ENCODE peak calls at places on chromosomes 16 and 17, in six cellular contexts. B is A549, R is HepG2, C is GM12878, X is IMR-90, F is K562. I is an unnamed sample.

GRCh38 chr17:59304811-59305210 is 26.6 kb upstream of the YPEL2 start:
- DNase-seq in B (no peak), R (no peak), F (no peak), X (no peak), C (no peak), I (no peak)

GRCh38 chr17:19830061-19830460 is 37.7 kb downstream of the ULK2 start:
- DNase-seq in X (no peak), B (no peak), R (no peak), F (no peak), C (no peak), I (no peak)

GRCh38 chr16:57637020-57637419 is 8.6 kb downstream of the ADGRG1 start:
- DNase-seq in B (no peak), F (no peak), X (no peak), R (no peak), C (no peak), I (no peak)

GRCh38 chr16:69909760-69910159 is 41.4 kb upstream of the CLEC18A start:
- DNase-seq in X (no peak), B (no peak), F (no peak), R (no peak), C (no peak), I (no peak)

GRCh38 chr17:49455226-49455968 is 39.7 kb upstream of the NGFR start:
- DNase-seq in R (no peak), B (no peak), X (no peak), F (no peak), C (no peak), I (no peak)

GRCh38 chr16:27991876-27992275 is 71.6 kb downstream of the GSG1L start:
- DNase-seq in B (no peak), X (no peak), C (no peak), R (no peak), F (no peak), I (no peak)

GRCh38 chr16:67248401-67249177 is at the start of gene SLC9A5:
- DNase-seq in B (no peak), F (peak), C (no peak), R (no peak), X (no peak), I (peak)

GRCh38 chr16:64507240-64508024 is 614.4 kb downstream of the CDH11 start:
- DNase-seq in X (no peak), R (no peak), F (no peak), C (no peak), B (no peak), I (no peak)

GRCh38 chr17:45320931-45321461 is 4.2 kb upstream of the MAP3K14 start:
- DNase-seq in C (no peak), B (peak), F (peak), R (no peak), X (peak), I (peak)

GRCh38 chr17:43713494-43714162 is 45.0 kb downstream of the SOST start:
- DNase-seq in B (no peak), F (no peak), X (no peak), R (no peak), C (no peak), I (peak)

GRCh38 chr16:29791845-29792797 is 1.6 kb downstream of the KIF22 start:
- DNase-seq in B (no peak), C (no peak), X (no peak), R (no peak), F (no peak), I (no peak)

DNA sequence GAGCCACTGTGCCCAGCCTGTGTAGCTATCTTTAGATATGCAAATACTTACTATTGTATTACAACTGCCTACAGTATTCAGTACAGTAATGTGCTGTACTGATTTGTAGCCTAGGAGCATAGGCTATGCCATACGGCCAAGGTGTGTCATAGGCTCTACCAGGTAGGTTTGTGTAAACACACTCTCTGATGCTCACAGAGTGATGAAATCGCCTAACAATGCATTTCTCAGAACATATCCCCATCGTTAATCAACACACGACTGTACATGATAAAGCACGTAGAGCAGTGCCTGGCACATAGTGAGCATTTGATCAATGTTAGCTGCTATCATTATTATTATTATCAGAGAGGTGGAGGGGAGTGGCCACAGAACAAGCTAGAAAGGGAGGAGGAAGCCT is 81.1 kb upstream of the LHX1 start:
- DNase-seq in C (no peak), R (no peak), B (no peak), F (no peak), X (no peak), I (no peak)
- TF ChIP-seq BHLHE40 in C (no peak), R (no peak), B (no peak), F (no peak), X (no peak), I (no peak)

DNA sequence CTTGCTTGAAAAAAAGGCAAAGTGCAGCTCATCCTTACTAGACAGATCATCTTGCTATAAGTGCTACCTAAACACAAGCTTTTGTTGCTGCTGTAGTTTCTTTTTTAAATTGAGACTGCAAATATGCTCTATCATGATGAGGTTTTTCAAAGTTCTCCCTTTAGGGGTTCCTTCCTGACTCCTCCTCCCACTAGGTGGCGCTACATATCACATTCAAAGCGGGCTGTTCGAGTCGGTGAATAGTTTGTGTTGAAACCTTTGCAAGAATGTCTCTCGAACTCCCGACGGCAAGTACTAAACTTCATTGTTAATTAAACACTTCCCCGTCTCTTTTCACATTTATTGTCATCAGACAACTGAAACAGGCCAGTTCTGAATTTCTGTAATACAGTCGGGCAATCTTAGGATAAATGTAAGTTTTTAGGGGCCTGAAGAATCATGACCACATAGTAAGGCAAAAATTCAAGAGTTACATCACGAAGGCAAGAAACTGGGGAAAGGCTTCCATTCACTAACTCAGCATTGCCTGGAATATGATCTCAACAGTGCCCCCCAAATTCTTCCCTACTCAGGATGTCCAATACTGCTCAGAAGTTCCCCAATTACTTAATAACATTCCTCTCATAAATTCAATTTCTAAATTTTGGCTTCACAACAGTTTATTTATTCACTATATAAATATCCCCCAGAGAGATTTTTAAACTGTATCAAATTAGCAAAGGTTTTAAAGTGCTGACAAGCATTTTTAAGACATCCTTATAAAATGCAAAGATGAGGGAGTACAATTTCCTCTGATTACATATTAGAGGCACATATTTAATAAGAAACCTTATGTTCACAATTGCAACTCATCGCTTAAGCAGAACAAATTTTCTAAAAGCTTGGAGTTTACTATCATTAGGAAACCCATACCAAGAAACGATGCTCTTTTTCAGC is 6.7 kb downstream of the HS3ST3A1 start:
- DNase-seq in F (peak), R (peak), B (peak), C (peak), X (peak), I (peak)
- TF ChIP-seq BHLHE40 in F (no peak), R (peak), B (no peak), C (no peak), X (no peak), I (no peak)

DNA sequence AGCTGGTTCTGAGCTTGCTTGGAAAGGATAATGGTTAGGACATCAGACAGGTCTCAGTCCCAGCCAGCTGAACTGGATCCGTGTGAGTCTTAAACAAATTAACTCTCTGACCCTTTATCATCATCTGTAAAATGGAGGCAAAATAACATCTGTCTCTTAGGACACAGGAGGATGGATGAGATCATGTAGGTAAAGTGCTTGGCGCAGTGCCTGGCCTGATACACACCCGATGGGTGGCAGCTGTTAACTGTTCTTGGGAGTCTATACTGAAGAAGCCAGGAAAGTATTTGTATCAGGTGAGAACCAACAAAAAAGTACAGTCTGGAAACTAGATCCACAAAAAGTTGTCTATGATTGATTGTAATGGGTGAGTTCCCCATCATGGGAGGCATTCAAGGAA is 188.6 kb downstream of the C16orf78 start:
- DNase-seq in F (no peak), R (no peak), B (no peak), X (no peak), C (no peak), I (no peak)
- TF ChIP-seq BHLHE40 in F (no peak), R (no peak), B (no peak), X (no peak), C (no peak), I (no peak)

DNA sequence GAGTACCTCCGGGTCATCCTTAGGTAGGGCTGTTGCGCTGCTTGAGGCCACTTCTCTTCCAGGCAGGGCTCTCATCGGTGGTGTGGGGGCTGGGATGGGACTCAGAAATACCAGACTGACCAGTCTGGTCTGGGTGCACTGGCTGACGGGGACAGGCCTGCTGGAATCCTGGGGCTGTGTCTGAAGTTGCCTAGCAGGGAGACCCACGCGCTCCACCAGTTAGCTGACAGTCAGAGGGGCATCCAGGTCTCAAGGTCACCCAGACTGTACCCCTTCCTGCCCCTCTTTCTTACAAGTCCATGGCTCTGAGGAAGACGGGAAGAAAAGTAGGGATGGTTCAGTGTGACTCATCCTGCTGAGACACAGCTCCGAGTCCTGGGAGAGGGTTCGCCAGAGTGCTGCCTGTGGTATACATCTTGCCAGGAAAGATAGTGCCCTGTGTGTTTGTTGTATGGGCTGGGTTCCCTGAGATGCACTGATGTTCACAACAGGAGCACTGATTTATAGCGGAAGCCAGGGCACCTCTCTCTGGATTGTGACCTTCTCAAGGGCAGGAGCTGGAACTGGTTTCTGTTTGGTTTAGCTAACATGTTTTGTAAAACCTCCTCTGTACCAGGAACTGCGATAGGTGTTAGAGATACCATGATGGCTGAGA is 97.7 kb downstream of the OR1D5 start:
- DNase-seq in X (peak), B (peak), R (no peak), C (no peak), F (no peak), I (no peak)
- TF ChIP-seq BHLHE40 in X (no peak), B (no peak), R (no peak), C (no peak), F (no peak), I (no peak)

GRCh38 chr17:3657874-3658783 is 10.2 kb downstream of the TAX1BP3 start:
- DNase-seq in C (no peak), F (no peak), X (no peak), B (no peak), R (no peak), I (no peak)

GRCh38 chr17:3657588-3657869 is 10.8 kb downstream of the TAX1BP3 start:
- DNase-seq in C (no peak), F (no peak), X (no peak), R (no peak), B (no peak), I (no peak)

GRCh38 chr17:3658784-3659449 is 9.5 kb downstream of the TAX1BP3 start:
- DNase-seq in R (no peak), C (no peak), X (no peak), F (no peak), B (no peak), I (no peak)

GRCh38 chr17:3660311-3660891 is 8.0 kb downstream of the TAX1BP3 start:
- DNase-seq in F (no peak), B (no peak), R (no peak), C (no peak), X (no peak), I (no peak)

DNA sequence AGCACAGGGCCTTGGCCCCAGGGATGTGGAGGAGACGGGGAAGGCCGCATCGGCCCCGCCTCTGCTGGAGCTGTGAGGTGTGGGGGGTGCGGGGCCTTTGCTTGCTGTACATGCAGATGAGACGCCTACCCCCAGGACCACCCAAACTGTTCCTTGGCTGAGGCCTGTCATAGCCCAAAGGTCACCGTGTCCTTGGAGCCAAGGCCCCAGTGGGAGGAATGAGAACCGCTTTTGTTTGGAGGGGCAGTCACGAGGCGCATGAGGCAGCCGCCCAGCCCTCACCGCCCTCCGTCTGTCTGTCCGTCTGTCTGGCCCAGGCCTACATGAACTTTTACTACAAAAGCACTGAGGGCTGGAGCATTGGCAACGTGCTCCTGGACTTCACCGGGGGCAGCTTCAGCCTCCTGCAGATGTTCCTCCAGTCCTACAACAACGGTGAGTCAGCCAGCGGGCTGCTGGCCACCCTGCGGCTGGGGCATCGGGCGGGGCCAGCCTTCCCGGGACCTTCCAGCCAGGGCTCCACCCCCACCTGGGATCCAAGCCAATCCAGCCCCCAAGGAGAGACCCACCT is 8.8 kb downstream of the TAX1BP3 start:
- DNase-seq in R (no peak), C (no peak), B (peak), F (peak), X (peak), I (no peak)
- TF ChIP-seq BHLHE40 in R (no peak), C (no peak), B (no peak), F (no peak), X (peak), I (no peak)

GRCh38 chr17:74339537-74340195 is 13.6 kb downstream of the KIF19 start:
- DNase-seq in C (no peak), X (no peak), F (no peak), R (no peak), B (no peak), I (no peak)
- TF ChIP-seq BHLHE40 in C (no peak), X (no peak), F (no peak), R (no peak), B (no peak), I (no peak)

GRCh38 chr17:17069849-17070248 is 27.6 kb downstream of the MPRIP start:
- DNase-seq in F (no peak), R (no peak), X (no peak), C (no peak), B (no peak), I (no peak)

GRCh38 chr17:17072546-17072945 is 30.3 kb downstream of the MPRIP start:
- DNase-seq in X (no peak), C (no peak), R (no peak), B (no peak), F (no peak), I (no peak)

GRCh38 chr17:17073006-17073626 is 30.9 kb downstream of the MPRIP start:
- DNase-seq in R (no peak), C (no peak), B (no peak), F (no peak), X (no peak), I (no peak)

GRCh38 chr17:17071531-17072360 is 29.5 kb downstream of the MPRIP start:
- DNase-seq in R (no peak), C (no peak), B (peak), X (no peak), F (no peak), I (no peak)

DNA sequence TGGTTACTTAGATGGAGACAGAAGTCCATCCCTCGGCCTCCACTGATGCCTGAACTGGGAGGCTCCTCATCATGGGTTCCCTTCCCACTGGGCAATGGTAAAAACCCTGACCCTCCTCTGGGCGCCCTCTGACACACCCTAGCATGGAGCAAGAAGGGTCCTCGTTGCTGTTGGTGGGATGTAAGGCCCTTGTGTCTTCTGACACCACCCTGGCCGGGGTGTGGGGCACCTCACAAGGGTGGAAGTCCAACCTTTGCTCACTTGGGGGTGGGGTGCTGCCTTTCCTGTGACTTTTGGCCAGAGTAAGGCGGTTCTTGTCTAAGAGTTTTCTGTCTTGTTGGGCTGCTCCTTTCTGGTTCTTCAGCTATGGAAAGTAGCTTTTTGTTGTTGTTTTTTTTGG is 28.7 kb downstream of the MPRIP start:
- DNase-seq in R (no peak), C (no peak), F (no peak), B (no peak), X (no peak), I (no peak)
- TF ChIP-seq BHLHE40 in R (no peak), C (no peak), F (no peak), B (no peak), X (no peak), I (no peak)

DNA sequence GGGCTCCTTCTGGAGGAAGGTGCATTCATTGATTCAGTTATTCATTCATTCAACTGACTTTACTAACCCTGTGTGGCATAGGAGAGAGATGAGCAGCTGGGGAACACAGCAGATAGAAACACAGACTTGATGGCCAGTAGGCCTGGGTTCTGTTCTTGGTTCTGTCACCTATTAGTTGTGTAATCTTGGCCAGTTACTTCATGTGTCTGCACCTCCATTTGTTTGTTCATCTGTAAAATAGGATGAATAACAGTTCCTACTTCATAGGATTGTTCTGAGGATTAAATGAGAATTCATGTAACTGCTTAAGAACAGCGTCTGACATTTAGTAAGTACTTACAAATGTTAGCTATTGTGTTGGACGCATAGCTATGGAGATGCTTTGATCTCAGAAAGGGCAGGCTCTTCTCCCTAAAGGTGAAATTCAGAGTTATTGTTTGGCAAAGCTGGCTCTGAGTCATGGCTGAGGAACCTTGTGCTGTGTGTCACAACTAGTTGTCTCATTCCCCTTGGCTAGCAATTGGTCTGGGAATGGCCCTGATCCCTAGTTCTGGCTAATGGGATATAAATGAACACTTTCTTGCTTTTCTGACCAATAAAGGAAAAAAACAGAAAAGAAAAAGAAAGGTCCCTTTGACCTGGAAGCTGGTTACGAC is 210.5 kb downstream of the MAP2K4 start:
- DNase-seq in X (peak), B (peak), F (no peak), C (no peak), R (no peak), I (no peak)
- TF ChIP-seq BHLHE40 in X (no peak), B (no peak), F (no peak), C (no peak), R (no peak), I (no peak)

GRCh38 chr16:88649924-88650748 is 717 bp downstream of the CYBA start:
- DNase-seq in F (peak), C (no peak), B (no peak), X (peak), R (peak), I (no peak)

GRCh38 chr16:88647178-88648070 is 3.4 kb downstream of the CYBA start:
- DNase-seq in F (no peak), C (no peak), R (no peak), X (no peak), B (no peak), I (no peak)

GRCh38 chr16:88650749-88651275 is at the start of gene CYBA:
- DNase-seq in B (peak), C (peak), R (peak), X (peak), F (peak), I (peak)

GRCh38 chr16:88651276-88651988 is 579 bp upstream of the CYBA start:
- DNase-seq in C (peak), R (peak), B (peak), X (no peak), F (peak), I (no peak)

GRCh38 chr16:88649195-88649923 is 1.5 kb downstream of the CYBA start:
- DNase-seq in C (no peak), F (no peak), B (no peak), X (no peak), R (peak), I (no peak)
- TF ChIP-seq BHLHE40 in C (no peak), F (no peak), B (no peak), X (no peak), R (no peak), I (no peak)

I was measured in HEK293T.